ENCODE peak calls at places on chromosomes 4 and X, in nine cellular contexts. L is progenitor cell of endocrine pancreas, W is stomach, U is ascending aorta, B is heart right ventricle, S is GM20000, Z is uterus, J is thoracic aorta, I is AG10803. E is an unnamed sample.

GRCh38 chr4:139656614-139657486 is 8.8 kb upstream of the MGST2 start:
- DNase-seq in J (no peak), Z (peak), I (peak), S (peak), B (peak), U (no peak), L (peak), W (peak), E (peak)

GRCh38 chr4:106978046-106978774 is 57.9 kb downstream of the DKK2 start:
- DNase-seq in U (no peak), L (no peak), B (no peak), Z (no peak), I (no peak), S (no peak), W (no peak), J (no peak), E (no peak)

GRCh38 chrX:53089224-53089842 is 4.6 kb upstream of the KANTR start:
- DNase-seq in Z (peak), L (no peak), W (peak), B (no peak), U (no peak), J (no peak), S (peak), I (peak), E (peak)

GRCh38 chrX:8743126-8743732 is 11.3 kb upstream of the ANOS1 start:
- DNase-seq in J (no peak), S (peak), B (peak), I (peak), U (no peak), W (peak), L (peak), Z (peak), E (peak)

GRCh38 chr4:83618431-83618830 is 82.5 kb downstream of the GPAT3 start:
- DNase-seq in L (no peak), S (no peak), J (no peak), I (peak), W (peak), Z (no peak), B (no peak), U (no peak), E (no peak)

GRCh38 chrX:121333942-121334341 is 286.5 kb downstream of the GLUD2 start:
- DNase-seq in U (no peak), B (no peak), W (no peak), I (no peak), Z (no peak), J (no peak), L (no peak), S (no peak), E (no peak)

GRCh38 chr4:128574706-128575105 is 234.8 kb upstream of the JADE1 start:
- DNase-seq in Z (peak), W (peak), L (peak), I (peak), J (no peak), U (no peak), S (peak), B (peak), E (peak)

GRCh38 chrX:112477653-112478052 is 202.1 kb downstream of the LHFPL1 start:
- DNase-seq in B (no peak), I (no peak), J (no peak), S (no peak), U (no peak), Z (no peak), W (no peak), L (no peak), E (no peak)

GRCh38 chr4:69754926-69755580 is 5.4 kb downstream of the SULT1B1 start:
- DNase-seq in S (no peak), Z (no peak), U (no peak), W (peak), J (no peak), I (no peak), L (no peak), B (no peak), E (no peak)

GRCh38 chr4:176377705-176378302 is 58.0 kb downstream of the SPCS3 start:
- DNase-seq in J (no peak), L (no peak), W (no peak), U (no peak), B (no peak), I (peak), S (peak), Z (no peak), E (no peak)

GRCh38 chr4:26176621-26177121 is 144.1 kb upstream of the RBPJ start:
- DNase-seq in I (peak), W (no peak), S (no peak), L (no peak), B (no peak), J (no peak), Z (no peak), U (no peak), E (no peak)

GRCh38 chr4:24657768-24658617 is 73.6 kb upstream of the DHX15 start:
- DNase-seq in L (no peak), U (no peak), B (peak), S (peak), W (peak), Z (no peak), J (no peak), I (peak), E (no peak)

GRCh38 chrX:47160781-47161180 is 15.8 kb downstream of the RBM10 start:
- DNase-seq in Z (no peak), W (no peak), L (no peak), J (no peak), U (no peak), I (peak), S (no peak), B (no peak), E (no peak)

GRCh38 chr4:38055566-38055965 is 95.4 kb downstream of the PTTG2 start:
- DNase-seq in B (no peak), J (no peak), I (no peak), Z (no peak), W (no peak), S (no peak), U (no peak), L (no peak), E (no peak)

GRCh38 chr4:108036252-108036651 is 46.6 kb downstream of the HADH start:
- DNase-seq in Z (peak), W (no peak), U (no peak), L (no peak), B (no peak), J (no peak), I (no peak), S (peak), E (no peak)

GRCh38 chrX:22109442-22109841 is 77.3 kb downstream of the PHEX start:
- DNase-seq in W (no peak), L (no peak), B (no peak), S (no peak), Z (no peak), J (no peak), I (peak), U (no peak), E (no peak)

GRCh38 chr4:78704981-78705757 is 71.0 kb upstream of the BMP2K start:
- DNase-seq in Z (no peak), B (no peak), I (peak), J (no peak), U (no peak), S (no peak), W (no peak), L (no peak), E (no peak)

GRCh38 chrX:42708222-42708621 is 69.7 kb downstream of the PPP1R2C start:
- DNase-seq in Z (no peak), L (no peak), B (no peak), U (no peak), S (no peak), W (no peak), I (no peak), J (no peak), E (no peak)

GRCh38 chr4:159598602-159599001 is 495.7 kb downstream of the RAPGEF2 start:
- DNase-seq in I (no peak), J (no peak), W (no peak), Z (no peak), S (no peak), L (no peak), U (no peak), B (no peak), E (no peak)

GRCh38 chr4:124253080-124253479 is 459.5 kb downstream of the ANKRD50 start:
- DNase-seq in L (no peak), S (no peak), Z (no peak), W (no peak), I (no peak), B (no peak), U (no peak), J (no peak), E (no peak)

GRCh38 chr4:27366424-27366823 is 505.8 kb downstream of the STIM2 start:
- DNase-seq in L (no peak), Z (no peak), I (peak), S (no peak), U (no peak), W (no peak), B (no peak), J (no peak), E (no peak)

GRCh38 chrX:26783512-26784225 is 567.7 kb downstream of the MAGEB5 start:
- DNase-seq in I (peak), U (no peak), B (no peak), Z (no peak), S (peak), W (peak), L (no peak), J (peak), E (no peak)

GRCh38 chrX:72181178-72182125 is at the start of gene PIN4:
- DNase-seq in U (peak), W (peak), J (peak), B (peak), L (peak), I (peak), Z (peak), S (peak), E (peak)

GRCh38 chr4:82706349-82707000 is 92.1 kb downstream of the SCD5 start:
- DNase-seq in I (peak), U (no peak), Z (no peak), L (no peak), S (no peak), W (no peak), J (no peak), B (no peak), E (no peak)

GRCh38 chrX:115892787-115893671 is 277.5 kb upstream of the AGTR2 start:
- DNase-seq in S (peak), W (peak), B (no peak), L (no peak), Z (peak), U (no peak), J (no peak), I (no peak), E (peak)

GRCh38 chr4:76570141-76570989 is 135.3 kb downstream of the SHROOM3 start:
- DNase-seq in L (no peak), B (no peak), I (no peak), S (no peak), U (no peak), Z (no peak), W (no peak), J (no peak), E (no peak)

GRCh38 chrX:93874554-93874953 is 200.5 kb downstream of the FAM133A start:
- DNase-seq in J (no peak), I (no peak), Z (no peak), W (no peak), L (peak), S (no peak), B (no peak), U (no peak), E (no peak)

GRCh38 chr4:146654976-146655761 is 16.5 kb downstream of the POU4F2 start:
- DNase-seq in W (no peak), U (no peak), L (peak), Z (no peak), S (no peak), I (peak), B (no peak), J (no peak), E (no peak)

GRCh38 chr4:168639914-168640313 is 143.1 kb downstream of the PALLD start:
- DNase-seq in B (no peak), W (no peak), U (no peak), S (no peak), I (no peak), Z (no peak), J (no peak), L (no peak), E (no peak)

GRCh38 chr4:40722576-40723161 is 27.1 kb upstream of the NSUN7 start:
- DNase-seq in B (no peak), U (no peak), S (peak), I (no peak), Z (no peak), W (no peak), L (no peak), J (no peak), E (no peak)

GRCh38 chrX:11269006-11269405 is 24.2 kb upstream of the AMELX start:
- DNase-seq in S (no peak), W (no peak), U (no peak), Z (no peak), I (no peak), J (no peak), L (no peak), B (no peak), E (no peak)

GRCh38 chr4:153467154-153467896 is 1.2 kb downstream of the TMEM131L start:
- DNase-seq in Z (no peak), W (peak), J (no peak), B (peak), I (no peak), L (peak), U (no peak), S (peak), E (peak)

GRCh38 chr4:1746265-1746691 is 25.0 kb downstream of the TACC3 start:
- DNase-seq in Z (peak), S (peak), L (peak), U (no peak), W (peak), J (no peak), I (peak), B (peak), E (peak)
- TF ChIP-seq CTCF in Z (peak), S (peak), L (peak), U (peak), W (peak), J (peak), I (peak), B (peak), E (peak)

DNA sequence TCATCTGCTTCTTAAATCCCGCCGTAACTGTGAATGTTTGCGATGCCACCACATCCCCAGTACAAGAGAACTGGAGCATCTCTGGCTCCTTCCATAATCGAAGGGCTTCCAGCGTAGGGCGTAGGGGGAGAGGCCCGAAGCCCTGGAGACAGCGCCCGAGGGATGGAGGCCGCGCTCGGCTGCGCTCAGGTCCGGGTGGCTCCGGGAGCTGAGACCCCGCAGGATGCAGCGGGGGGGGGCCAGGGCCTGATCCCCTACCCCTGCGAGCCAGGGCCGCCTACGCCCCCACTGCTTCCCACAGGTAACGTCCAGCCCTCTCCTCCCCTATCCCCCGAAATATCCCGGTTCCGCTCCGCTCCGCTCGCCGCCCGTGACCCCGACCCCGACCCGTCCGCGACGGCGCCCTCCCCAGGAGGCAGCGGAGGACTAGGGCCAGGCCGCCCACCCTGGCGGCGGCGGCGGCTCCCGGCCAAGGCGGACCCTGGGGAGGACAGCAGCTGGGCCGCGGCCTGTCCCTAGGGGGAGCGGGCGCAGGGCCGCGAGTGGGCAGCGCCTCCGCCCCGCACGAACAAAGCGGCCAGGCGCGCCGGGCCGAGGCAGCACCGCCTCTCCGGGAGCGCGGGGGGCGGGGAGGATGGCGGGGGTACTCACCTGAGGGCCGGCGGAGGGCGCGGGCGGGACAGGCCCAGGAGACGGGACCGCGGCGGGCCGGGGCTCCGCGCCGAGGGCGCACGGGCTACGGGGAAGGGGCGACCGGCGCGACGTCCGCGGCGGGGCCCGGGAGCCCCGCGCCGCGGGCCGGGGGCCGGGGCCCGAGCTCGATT is 720 bp downstream of the WDFY3 start:
- DNase-seq in L (peak), J (no peak), Z (peak), W (peak), B (peak), I (peak), U (no peak), S (peak), E (peak)
- TF ChIP-seq CTCF in L (peak), J (no peak), Z (peak), W (no peak), B (no peak), I (no peak), U (no peak), S (no peak), E (no peak)

GRCh38 chr4:150140774-150141400 is 62.6 kb downstream of the DCLK2 start:
- DNase-seq in J (no peak), I (peak), B (no peak), W (no peak), Z (no peak), U (no peak), L (no peak), S (no peak), E (no peak)

GRCh38 chr4:150149381-150149780 is 71.1 kb downstream of the DCLK2 start:
- DNase-seq in B (no peak), Z (no peak), S (no peak), W (no peak), U (no peak), I (peak), L (no peak), J (no peak), E (peak)

GRCh38 chr4:150145950-150146340 is 67.7 kb downstream of the DCLK2 start:
- DNase-seq in U (no peak), S (no peak), J (no peak), I (no peak), B (no peak), L (no peak), Z (no peak), W (no peak), E (no peak)

GRCh38 chr4:150142831-150143230 is 64.6 kb downstream of the DCLK2 start:
- DNase-seq in I (no peak), J (no peak), U (no peak), S (no peak), W (no peak), L (no peak), Z (no peak), B (no peak), E (no peak)

GRCh38 chr4:150145090-150145949 is 67.1 kb downstream of the DCLK2 start:
- DNase-seq in S (no peak), I (peak), L (no peak), B (no peak), Z (no peak), J (no peak), W (no peak), U (no peak), E (no peak)
- TF ChIP-seq CTCF in S (no peak), I (peak), L (peak), B (no peak), Z (no peak), J (no peak), W (no peak), U (no peak), E (no peak)

DNA sequence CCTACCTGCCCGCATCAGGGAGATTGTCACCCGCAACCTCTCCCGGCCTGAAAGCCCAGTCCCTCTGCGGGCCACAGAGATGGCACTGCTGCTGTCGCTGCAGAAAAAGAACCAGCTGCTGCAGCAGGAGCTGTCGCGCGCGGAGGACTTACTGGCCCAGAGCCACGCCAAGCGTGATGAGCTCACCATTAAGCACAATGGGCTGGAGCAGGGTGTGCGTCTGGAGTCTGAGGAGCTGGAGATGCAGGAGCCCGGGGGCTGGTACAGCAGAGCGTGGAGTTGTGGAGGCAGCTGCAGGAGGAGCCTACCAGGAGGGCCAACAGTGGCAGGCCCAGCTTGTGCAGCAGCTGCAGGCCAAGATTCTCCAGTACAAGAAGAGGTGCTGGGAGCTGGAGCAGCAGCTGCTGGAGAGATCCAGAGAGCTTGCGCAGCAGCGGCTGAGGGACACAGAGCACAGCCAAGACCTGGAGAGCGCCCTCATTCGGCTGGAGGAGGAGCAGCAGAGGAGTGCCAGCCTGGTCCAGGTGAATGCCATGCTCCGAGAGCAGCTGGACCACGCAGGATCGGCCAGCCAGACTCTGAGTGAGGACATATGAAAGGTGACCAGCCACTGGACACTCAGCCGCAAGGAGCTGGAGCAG is 11.3 kb downstream of the SMIM10L2A start:
- DNase-seq in L (no peak), W (no peak), B (no peak), S (no peak), Z (no peak), I (no peak), J (no peak), U (no peak), E (no peak)
- TF ChIP-seq CTCF in L (no peak), W (no peak), B (no peak), S (no peak), Z (no peak), I (no peak), J (no peak), U (no peak), E (no peak)

DNA sequence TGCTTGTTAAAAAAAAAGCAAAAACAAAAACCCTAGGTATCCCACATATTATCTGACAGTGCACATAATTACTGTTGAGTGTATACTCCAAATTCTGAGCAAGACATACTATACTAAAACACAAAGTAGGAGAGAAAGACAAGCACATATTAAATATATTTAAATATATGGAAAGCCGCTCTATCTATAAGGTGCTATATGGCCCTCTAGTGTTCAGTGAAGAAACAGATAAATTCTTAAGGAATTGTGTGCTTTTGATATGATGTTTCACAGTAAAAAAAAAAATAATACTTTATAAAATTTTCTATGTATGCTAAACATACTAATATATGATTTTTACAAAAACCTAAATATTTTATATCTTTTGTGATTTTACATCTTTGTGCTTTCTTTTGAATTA is 137.8 kb downstream of the FBXW7 start:
- DNase-seq in S (no peak), J (no peak), W (no peak), I (no peak), B (no peak), L (no peak), U (no peak), Z (no peak), E (no peak)
- TF ChIP-seq CTCF in S (no peak), J (no peak), W (no peak), I (peak), B (peak), L (peak), U (no peak), Z (no peak), E (no peak)

DNA sequence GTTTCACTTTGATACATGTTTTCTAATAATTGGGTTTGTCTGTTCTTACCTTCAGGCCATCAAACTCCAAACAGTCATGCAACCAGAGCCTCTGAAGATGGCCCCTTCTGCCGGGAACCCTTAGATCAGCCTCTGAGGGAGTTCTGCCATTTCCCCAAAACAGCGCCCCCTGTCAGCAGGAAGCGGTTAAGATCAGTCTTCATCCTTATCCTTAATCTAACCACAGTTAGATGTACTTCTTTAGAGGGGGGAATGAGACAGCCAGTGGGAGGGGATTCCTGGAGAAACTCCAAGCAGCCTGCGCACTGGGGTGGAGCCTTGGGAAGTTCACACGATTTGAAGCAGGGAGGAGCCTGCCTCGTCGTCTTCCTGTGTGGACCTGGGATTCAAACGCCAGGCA is 185.4 kb downstream of the INPP4B start:
- DNase-seq in B (no peak), Z (no peak), L (no peak), I (no peak), J (no peak), U (no peak), S (no peak), W (no peak), E (no peak)
- TF ChIP-seq CTCF in B (no peak), Z (no peak), L (no peak), I (peak), J (no peak), U (no peak), S (no peak), W (no peak), E (no peak)

GRCh38 chr4:54228563-54229501 is at the start of gene PDGFRA:
- DNase-seq in I (peak), B (peak), S (no peak), U (no peak), J (no peak), L (no peak), W (no peak), Z (peak), E (peak)

GRCh38 chr4:54229631-54230478 is 762 bp downstream of the PDGFRA start:
- DNase-seq in S (peak), I (peak), L (peak), B (peak), J (no peak), U (no peak), Z (no peak), W (no peak), E (peak)

GRCh38 chr4:54227261-54228063 is 1.6 kb upstream of the PDGFRA start:
- DNase-seq in B (peak), Z (no peak), J (no peak), W (no peak), S (peak), I (peak), U (no peak), L (no peak), E (peak)

GRCh38 chr4:54226399-54227260 is 2.5 kb upstream of the PDGFRA start:
- DNase-seq in U (no peak), L (no peak), Z (peak), B (peak), S (peak), J (no peak), I (peak), W (no peak), E (peak)

GRCh38 chr4:54228064-54228527 is 997 bp upstream of the PDGFRA start:
- DNase-seq in B (peak), Z (peak), J (no peak), W (peak), L (peak), U (no peak), I (peak), S (peak), E (peak)
- TF ChIP-seq CTCF in B (peak), Z (peak), J (peak), W (peak), L (peak), U (peak), I (peak), S (peak), E (peak)

E was measured in ovary.